ENCODE peak calls at places on chromosomes 7 and 10, in ten cellular contexts. M, V, W, Y, D, X, U, H, A and Q are unnamed samples.

GRCh38 chr7:123637878-123638277 is 17.8 kb upstream of the LMOD2 start:
- DNase-seq in H (no peak), M (no peak), V (no peak), X (no peak), A (no peak), D (no peak), W (no peak), U (no peak), Y (no peak), Q (no peak)

GRCh38 chr10:112379635-112380296 is 5.8 kb downstream of the ACSL5 start:
- DNase-seq in V (no peak), M (no peak), X (no peak), U (no peak), D (no peak), H (no peak), Y (peak), W (no peak), A (peak), Q (peak)

GRCh38 chr10:97575101-97575668 is 2.6 kb downstream of the ANKRD2 start:
- DNase-seq in M (no peak), U (no peak), Y (no peak), W (no peak), X (no peak), V (no peak), A (no peak), D (no peak), H (no peak), Q (no peak)

GRCh38 chr10:124058346-124059003 is 34.9 kb downstream of the CHST15 start:
- DNase-seq in U (no peak), M (no peak), A (no peak), W (no peak), V (no peak), H (no peak), Y (peak), X (no peak), D (no peak), Q (no peak)

GRCh38 chr10:1467450-1467849 is 269.9 kb downstream of the ADARB2 start:
- DNase-seq in V (no peak), D (no peak), W (no peak), M (no peak), H (no peak), A (no peak), U (no peak), Y (no peak), X (no peak), Q (no peak)

GRCh38 chr7:5557920-5558401 is 134.3 kb upstream of the TNRC18 start:
- DNase-seq in V (no peak), D (peak), U (peak), W (no peak), M (peak), X (peak), Y (no peak), A (no peak), H (peak), Q (peak)

GRCh38 chr10:73814896-73815718 is 3.7 kb upstream of the NDST2 start:
- DNase-seq in X (peak), M (no peak), H (no peak), U (peak), W (no peak), D (no peak), A (no peak), Y (no peak), V (no peak), Q (peak)

GRCh38 chr10:113326160-113327111 is 226.4 kb upstream of the HABP2 start:
- DNase-seq in D (no peak), W (no peak), Y (peak), V (peak), A (no peak), H (peak), X (peak), U (peak), M (no peak), Q (no peak)

GRCh38 chr7:102286237-102287081 is at the start of gene SH2B2:
- DNase-seq in A (peak), M (peak), H (peak), Y (peak), U (peak), X (peak), W (peak), D (peak), V (peak), Q (peak)

GRCh38 chr7:134473861-134474291 is 15.0 kb upstream of the AKR1B1 start:
- DNase-seq in U (no peak), D (no peak), M (no peak), H (no peak), X (no peak), W (no peak), A (no peak), V (no peak), Y (peak), Q (no peak)

GRCh38 chr7:116978006-116978405 is 24.7 kb downstream of the ST7 start:
- DNase-seq in X (no peak), W (no peak), Y (no peak), U (no peak), H (no peak), A (no peak), D (no peak), V (no peak), M (no peak), Q (peak)

GRCh38 chr10:90319188-90319914 is 538.5 kb downstream of the HTR7 start:
- DNase-seq in D (no peak), H (no peak), M (peak), U (peak), Y (peak), X (peak), A (peak), W (no peak), V (peak), Q (peak)

GRCh38 chr10:117408436-117409384 is 33.5 kb upstream of the PDZD8 start:
- DNase-seq in A (no peak), H (no peak), U (no peak), W (no peak), X (no peak), M (no peak), Y (no peak), D (no peak), V (no peak), Q (peak)

GRCh38 chr10:58791137-58791536 is 278.5 kb downstream of the BICC1 start:
- DNase-seq in U (no peak), X (no peak), V (no peak), H (no peak), D (no peak), Y (no peak), M (no peak), A (no peak), W (no peak), Q (no peak)

GRCh38 chr7:30252885-30253795 is 31.3 kb upstream of the ZNRF2 start:
- DNase-seq in M (peak), V (no peak), Y (no peak), H (peak), A (no peak), X (no peak), U (peak), D (peak), W (no peak), Q (peak)

GRCh38 chr7:158856883-158857668 is 718 bp downstream of the DYNC2I1 start:
- DNase-seq in D (no peak), X (no peak), W (no peak), M (no peak), Y (no peak), V (no peak), U (no peak), A (no peak), H (no peak), Q (peak)

GRCh38 chr7:106282374-106282773 is 2.4 kb downstream of the NAMPT start:
- DNase-seq in Y (no peak), M (no peak), A (no peak), V (no peak), H (no peak), D (no peak), W (no peak), U (no peak), X (no peak), Q (no peak)

GRCh38 chr10:63375006-63375405 is 90.8 kb downstream of the JMJD1C start:
- DNase-seq in A (no peak), D (no peak), V (no peak), X (no peak), Y (peak), H (no peak), M (no peak), W (no peak), U (no peak), Q (no peak)

GRCh38 chr7:12638851-12639467 is 48.5 kb upstream of the ARL4A start:
- DNase-seq in W (peak), U (no peak), Y (no peak), A (no peak), V (no peak), M (no peak), X (peak), H (no peak), D (no peak), Q (peak)

GRCh38 chr7:136245327-136246004 is 268.3 kb upstream of the MTPN start:
- DNase-seq in X (no peak), Y (no peak), M (no peak), U (no peak), H (no peak), V (no peak), W (no peak), D (no peak), A (no peak), Q (no peak)

GRCh38 chr10:86966008-86966654 is 2.2 kb upstream of the ADIRF start:
- DNase-seq in A (no peak), Y (no peak), M (no peak), U (peak), W (no peak), X (no peak), D (no peak), H (no peak), V (no peak), Q (no peak)

GRCh38 chr10:37535459-37536246 is 321.8 kb downstream of the ZNF248 start:
- DNase-seq in H (no peak), D (no peak), W (no peak), U (no peak), A (no peak), Y (no peak), M (no peak), X (no peak), V (no peak), Q (no peak)

GRCh38 chr10:129108994-129109393 is 358.0 kb upstream of the MGMT start:
- DNase-seq in V (no peak), Y (no peak), U (no peak), M (no peak), A (no peak), D (no peak), W (no peak), X (no peak), H (no peak), Q (no peak)

GRCh38 chr10:79241990-79242619 is 105.2 kb upstream of the PPIF start:
- DNase-seq in D (no peak), V (no peak), Y (peak), M (peak), H (no peak), A (no peak), X (peak), U (peak), W (no peak), Q (no peak)